ENCODE peak calls at places on chromosome 18, in eight cellular contexts. B is GM23248; E is H1; L is endothelial cell of umbilical vein; M is CD8-positive, alpha-beta memory T cell; G is effector memory CD4-positive, alpha-beta T cell; P is CD8-positive, alpha-beta T cell; C is SJSA1. N is an unnamed sample. For H3K4me1, the result is how much of the 10 kb centered on the place peaks cover.

GRCh38 chr18:42264467-42264866 is 309.4 kb downstream of the PIK3C3 start:
- DNase-seq in B (no peak), E (no peak), L (no peak), M (no peak), G (no peak), P (no peak), C (no peak), N (no peak)

GRCh38 chr18:62715829-62716678 is 713 bp downstream of the PHLPP1 start:
- DNase-seq in B (peak), E (no peak), L (peak), M (peak), G (peak), P (peak), C (peak), N (no peak)

GRCh38 chr18:21273568-21273967 is 31.5 kb downstream of the GREB1L start:
- DNase-seq in B (no peak), E (no peak), L (no peak), M (no peak), G (no peak), P (no peak), C (no peak), N (no peak)

GRCh38 chr18:35892118-35892517 is 80.4 kb upstream of the RMP24 start:
- DNase-seq in B (no peak), E (no peak), L (no peak), M (no peak), G (no peak), P (no peak), C (no peak), N (no peak)

GRCh38 chr18:32425466-32425865 is 45.2 kb downstream of the GAREM1 start:
- DNase-seq in B (peak), E (no peak), L (peak), M (no peak), G (no peak), P (no peak), C (peak), N (no peak)

GRCh38 chr18:34965108-34965507 is 76.1 kb upstream of the MAPRE2 start:
- DNase-seq in B (no peak), E (no peak), L (no peak), M (no peak), G (no peak), P (no peak), C (no peak), N (no peak)

GRCh38 chr18:68414407-68414806 is 300.5 kb downstream of the TMX3 start:
- DNase-seq in B (no peak), E (no peak), L (no peak), M (no peak), G (no peak), P (no peak), C (no peak), N (no peak)

GRCh38 chr18:56270851-56271250 is 367.5 kb downstream of the TXNL1 start:
- DNase-seq in B (no peak), E (no peak), L (no peak), M (no peak), G (no peak), P (no peak), C (no peak), N (no peak)

GRCh38 chr18:3008546-3008945 is 4.4 kb downstream of the LPIN2 start:
- DNase-seq in B (peak), E (no peak), L (peak), M (no peak), G (no peak), P (no peak), C (peak), N (no peak)

GRCh38 chr18:56196495-56197225 is 441.7 kb downstream of the TXNL1 start:
- DNase-seq in B (no peak), E (no peak), L (peak), M (no peak), G (no peak), P (no peak), C (peak), N (no peak)

GRCh38 chr18:30927517-30928075 is 114.9 kb downstream of the DSC3 start:
- DNase-seq in B (no peak), E (no peak), L (no peak), M (no peak), G (no peak), P (no peak), C (no peak), N (no peak)

GRCh38 chr18:57819671-57820460 is 16.8 kb upstream of the ATP8B1 start:
- DNase-seq in B (peak), E (no peak), L (peak), M (no peak), G (no peak), P (no peak), C (peak), N (no peak)

GRCh38 chr18:50917021-50917420 is 38.1 kb downstream of the ME2 start:
- DNase-seq in B (no peak), E (no peak), L (peak), M (no peak), G (no peak), P (no peak), C (no peak), N (no peak)

GRCh38 chr18:56314396-56314795 is 324.0 kb downstream of the TXNL1 start:
- DNase-seq in B (peak), E (no peak), L (peak), M (no peak), G (no peak), P (no peak), C (no peak), N (no peak)

GRCh38 chr18:45066868-45067267 is 386.2 kb downstream of the SETBP1 start:
- DNase-seq in B (peak), E (no peak), L (no peak), M (no peak), G (no peak), P (no peak), C (no peak), N (no peak)

GRCh38 chr18:77811510-77811909 is 561.9 kb downstream of the GALR1 start:
- DNase-seq in B (no peak), E (no peak), L (no peak), M (no peak), G (no peak), P (no peak), C (no peak), N (no peak)

GRCh38 chr18:58407263-58407648 is 221.6 kb downstream of the ALPK2 start:
- DNase-seq in B (no peak), E (no peak), L (no peak), M (no peak), G (no peak), P (no peak), C (no peak), N (no peak)

GRCh38 chr18:43931439-43931838 is 654.1 kb upstream of the SYT4 start:
- DNase-seq in B (no peak), E (no peak), L (no peak), M (no peak), G (no peak), P (no peak), C (no peak), N (no peak)

GRCh38 chr18:62486290-62486964 is 36.4 kb upstream of the ZCCHC2 start:
- DNase-seq in B (peak), E (no peak), L (peak), M (no peak), G (no peak), P (no peak), C (peak), N (no peak)

GRCh38 chr18:60020107-60020925 is 120.5 kb downstream of the PMAIP1 start:
- DNase-seq in B (peak), E (no peak), L (no peak), M (no peak), G (no peak), P (no peak), C (peak), N (no peak)

GRCh38 chr18:33804258-33804657 is 226.2 kb downstream of the ASXL3 start:
- DNase-seq in B (peak), E (no peak), L (no peak), M (no peak), G (no peak), P (no peak), C (no peak), N (no peak)

GRCh38 chr18:74316257-74317180 is 880 bp downstream of the C18orf63 start:
- DNase-seq in B (peak), E (no peak), L (no peak), M (no peak), G (no peak), P (no peak), C (peak), N (no peak)

GRCh38 chr18:7958897-7959146 is 391.7 kb downstream of the PTPRM start:
- DNase-seq in B (peak), E (no peak), L (no peak), M (no peak), G (no peak), P (no peak), C (peak), N (no peak)

GRCh38 chr18:73288813-73289212 is 421.0 kb upstream of the NETO1 start:
- DNase-seq in B (no peak), E (no peak), L (no peak), M (no peak), G (no peak), P (no peak), C (no peak), N (no peak)

GRCh38 chr18:41845563-41845962 is 109.5 kb upstream of the PIK3C3 start:
- DNase-seq in B (no peak), E (no peak), L (no peak), M (no peak), G (no peak), P (no peak), C (no peak), N (no peak)

GRCh38 chr18:41745166-41746049 is 209.6 kb upstream of the PIK3C3 start:
- DNase-seq in B (peak), E (peak), L (peak), M (no peak), G (no peak), P (no peak), C (no peak), N (peak)

GRCh38 chr18:79010802-79011201 is 31.2 kb downstream of the SALL3 start:
- DNase-seq in B (no peak), E (no peak), L (no peak), M (no peak), G (no peak), P (no peak), C (no peak), N (no peak)

GRCh38 chr18:74342416-74343043 is 26.9 kb downstream of the C18orf63 start:
- DNase-seq in B (peak), E (no peak), L (peak), M (peak), G (peak), P (no peak), C (peak), N (peak)

GRCh38 chr18:39742015-39742466 is 2176.4 kb upstream of the CELF4 start:
- DNase-seq in B (no peak), E (no peak), L (peak), M (no peak), G (no peak), P (no peak), C (no peak), N (no peak)

GRCh38 chr18:60943297-60943696 is 389.9 kb upstream of the CDH20 start:
- DNase-seq in B (no peak), E (no peak), L (no peak), M (no peak), G (no peak), P (no peak), C (no peak), N (no peak)

GRCh38 chr18:8699948-8700347 is 5.4 kb upstream of the MTCL1 start:
- DNase-seq in B (peak), E (no peak), L (no peak), M (no peak), G (no peak), P (no peak), C (no peak), N (no peak)

GRCh38 chr18:59787998-59788875 is 91.0 kb upstream of the CCBE1 start:
- DNase-seq in B (peak), E (no peak), L (no peak), M (no peak), G (no peak), P (no peak), C (peak), N (peak)

GRCh38 chr18:77478619-77479018 is 229.0 kb downstream of the GALR1 start:
- DNase-seq in B (no peak), E (no peak), L (no peak), M (no peak), G (no peak), P (no peak), C (peak), N (no peak)

GRCh38 chr18:48833701-48834394 is 116.9 kb downstream of the SMAD7 start:
- DNase-seq in B (no peak), E (no peak), L (no peak), M (peak), G (peak), P (peak), C (no peak), N (no peak)
- H3K4me3 ChIP-seq in B (peak), E (no peak), L (no peak), M (peak), G (peak), P (peak), C (no peak), N (no peak)

DNA sequence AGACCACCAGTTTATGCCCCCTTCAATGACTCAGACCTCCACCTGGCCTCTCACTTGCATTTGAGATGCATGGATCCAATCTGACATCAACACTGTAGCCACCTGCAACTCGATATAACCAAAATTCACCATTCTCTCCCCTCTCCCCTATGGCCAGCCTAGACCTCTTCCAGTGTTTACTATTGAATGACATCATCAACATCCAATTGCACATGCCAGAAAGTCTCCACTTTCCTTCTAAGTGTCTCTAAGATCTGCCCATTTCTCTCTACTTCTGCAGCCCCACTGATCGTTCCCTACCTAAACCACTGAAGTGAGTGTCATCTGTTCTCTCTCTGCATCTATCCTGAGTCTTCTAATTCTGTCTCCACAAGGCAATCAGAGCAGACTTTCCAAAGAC is 151.3 kb upstream of the APCDD1 start:
- DNase-seq in B (no peak), E (no peak), L (no peak), M (no peak), G (no peak), P (no peak), C (no peak), N (no peak)
- H3K4me1 ChIP-seq in B (under half), E (under half), L (under half), M (under half), G (under half), P (under half), C (under half), N (under half)

GRCh38 chr18:52341617-52342381 is 1.8 kb downstream of the DCC start:
- DNase-seq in B (peak), E (no peak), L (no peak), M (no peak), G (no peak), P (no peak), C (no peak), N (no peak)
- H3K4me3 ChIP-seq in B (no peak), E (peak), L (no peak), M (no peak), G (no peak), P (no peak), C (no peak), N (peak)

GRCh38 chr18:23587220-23587642 is 925 bp upstream of the NPC1 start:
- DNase-seq in B (no peak), E (no peak), L (no peak), M (no peak), G (no peak), P (no peak), C (no peak), N (no peak)
- H3K4me1 ChIP-seq in B (under half), E (under half), L (under half), M (under half), G (under half), P (under half), C (under half), N (under half)

DNA sequence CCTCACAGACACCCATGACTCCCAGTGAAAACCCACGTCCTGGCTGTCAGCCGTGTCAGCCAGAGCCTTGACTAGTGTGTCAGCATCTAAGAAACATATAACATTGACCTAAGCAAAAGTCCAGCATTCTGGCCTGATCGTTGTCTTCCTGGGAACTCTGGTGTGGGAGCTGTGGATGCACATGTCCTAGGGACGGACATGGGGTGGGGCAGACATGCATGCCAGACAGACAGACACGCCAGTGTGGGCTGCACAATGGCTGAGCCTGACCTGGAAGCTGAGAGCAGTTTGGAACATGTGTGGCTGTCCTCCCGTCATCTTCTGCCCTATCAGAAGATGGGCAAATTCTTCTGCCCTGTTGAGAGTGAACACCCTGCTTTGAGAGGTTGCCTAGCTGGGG is 245.5 kb downstream of the FAM210A start:
- DNase-seq in B (no peak), E (no peak), L (no peak), M (no peak), G (no peak), P (no peak), C (no peak), N (no peak)
- H3K4me3 ChIP-seq in B (no peak), E (no peak), L (no peak), M (no peak), G (no peak), P (no peak), C (no peak), N (no peak)